ENCODE peak calls at places on chromosomes 5 and 9, in eight cellular contexts. E is amniotic stem cell, A is GM23248, Y is cardiac fibroblast, S is EH, D is DMS153, I is mucosa of descending colon, H is ELR. C is an unnamed sample.

GRCh38 chr9:125189011-125189360 is 617 bp downstream of the PPP6C start:
- DNase-seq in E (no peak), A (peak), Y (peak), S (peak), D (no peak), I (no peak), H (peak), C (peak)

GRCh38 chr5:124596595-124597388 is 149.6 kb downstream of the ZNF608 start:
- DNase-seq in E (peak), A (peak), Y (peak), S (peak), D (no peak), I (no peak), H (peak), C (no peak)

GRCh38 chr5:87877495-87877894 is 391.1 kb downstream of the TMEM161B start:
- DNase-seq in E (no peak), A (no peak), Y (no peak), S (no peak), D (no peak), I (no peak), H (no peak), C (no peak)

GRCh38 chr5:53008751-53009150 is 19.6 kb downstream of the ITGA2 start:
- DNase-seq in E (no peak), A (peak), Y (peak), S (peak), D (no peak), I (no peak), H (peak), C (no peak)

GRCh38 chr5:36200513-36200912 is 41.2 kb downstream of the NADK2 start:
- DNase-seq in E (no peak), A (peak), Y (peak), S (peak), D (no peak), I (no peak), H (peak), C (no peak)

GRCh38 chr5:32233696-32234447 is 59.8 kb upstream of the GOLPH3 start:
- DNase-seq in E (peak), A (peak), Y (peak), S (peak), D (no peak), I (peak), H (peak), C (no peak)

GRCh38 chr5:107474724-107475489 is 195.8 kb downstream of the EFNA5 start:
- DNase-seq in E (no peak), A (no peak), Y (peak), S (no peak), D (no peak), I (no peak), H (peak), C (no peak)

GRCh38 chr9:84271004-84271886 is 69.3 kb downstream of the SLC28A3 start:
- DNase-seq in E (peak), A (peak), Y (peak), S (peak), D (peak), I (peak), H (peak), C (no peak)

GRCh38 chr5:160493806-160494317 is 72.2 kb downstream of the PTTG1 start:
- DNase-seq in E (no peak), A (peak), Y (no peak), S (no peak), D (no peak), I (no peak), H (no peak), C (no peak)

GRCh38 chr5:76820491-76820890 is 1.7 kb downstream of the F2RL1 start:
- DNase-seq in E (no peak), A (no peak), Y (peak), S (no peak), D (no peak), I (no peak), H (no peak), C (no peak)

GRCh38 chr5:136090319-136090718 is 42.3 kb upstream of the SMAD5 start:
- DNase-seq in E (no peak), A (no peak), Y (no peak), S (no peak), D (no peak), I (peak), H (no peak), C (no peak)

GRCh38 chr9:134442486-134443168 is 116.4 kb downstream of the RXRA start:
- DNase-seq in E (no peak), A (peak), Y (peak), S (peak), D (no peak), I (no peak), H (peak), C (peak)

GRCh38 chr5:172958268-172959046 is 767 bp upstream of the RPL26L1 start:
- DNase-seq in E (no peak), A (peak), Y (peak), S (peak), D (no peak), I (peak), H (peak), C (peak)

GRCh38 chr5:174801798-174802197 is 77.4 kb downstream of the MSX2 start:
- DNase-seq in E (no peak), A (peak), Y (no peak), S (peak), D (no peak), I (no peak), H (no peak), C (no peak)

GRCh38 chr5:129716235-129717030 is 31.5 kb upstream of the MINAR2 start:
- DNase-seq in E (no peak), A (no peak), Y (no peak), S (no peak), D (no peak), I (no peak), H (no peak), C (no peak)

GRCh38 chr9:135209136-135209535 is 121.7 kb downstream of the OLFM1 start:
- DNase-seq in E (no peak), A (no peak), Y (no peak), S (no peak), D (no peak), I (no peak), H (no peak), C (no peak)

GRCh38 chr5:142845402-142845901 is 75.3 kb downstream of the ARHGAP26 start:
- DNase-seq in E (no peak), A (no peak), Y (no peak), S (no peak), D (peak), I (peak), H (no peak), C (peak)

GRCh38 chr5:147190236-147190815 is 44.5 kb upstream of the STK32A start:
- DNase-seq in E (no peak), A (peak), Y (peak), S (peak), D (no peak), I (no peak), H (no peak), C (no peak)

GRCh38 chr9:8251566-8251965 is 452.0 kb upstream of the DMAC1 start:
- DNase-seq in E (no peak), A (no peak), Y (no peak), S (no peak), D (no peak), I (no peak), H (no peak), C (no peak)

GRCh38 chr9:14961372-14962068 is 51.3 kb upstream of the FREM1 start:
- DNase-seq in E (no peak), A (no peak), Y (no peak), S (no peak), D (no peak), I (peak), H (no peak), C (no peak)

GRCh38 chr5:57028166-57028565 is 76.2 kb upstream of the MIER3 start:
- DNase-seq in E (no peak), A (no peak), Y (no peak), S (no peak), D (peak), I (no peak), H (no peak), C (no peak)

GRCh38 chr5:57172466-57172961 is 1.3 kb upstream of the GPBP1 start:
- DNase-seq in E (no peak), A (peak), Y (peak), S (peak), D (no peak), I (peak), H (peak), C (no peak)

GRCh38 chr5:377326-377981 is 55.9 kb downstream of the AHRR start:
- DNase-seq in E (no peak), A (no peak), Y (no peak), S (no peak), D (no peak), I (peak), H (no peak), C (no peak)

GRCh38 chr5:137751869-137752491 is 2.2 kb downstream of the HNRNPA0 start:
- DNase-seq in E (peak), A (peak), Y (peak), S (peak), D (no peak), I (peak), H (peak), C (peak)

GRCh38 chr9:121184463-121184862 is 17.2 kb downstream of the RAB14 start:
- DNase-seq in E (no peak), A (no peak), Y (no peak), S (no peak), D (no peak), I (no peak), H (no peak), C (no peak)

GRCh38 chr9:81595887-81596558 is 93.3 kb downstream of the TLE1 start:
- DNase-seq in E (no peak), A (no peak), Y (peak), S (no peak), D (peak), I (no peak), H (no peak), C (peak)

GRCh38 chr5:1801061-1801953 is at the start of gene NDUFS6:
- DNase-seq in E (no peak), A (peak), Y (peak), S (peak), D (peak), I (peak), H (peak), C (peak)

GRCh38 chr9:89461302-89461701 is 36.6 kb downstream of the SEMA4D start:
- DNase-seq in E (no peak), A (peak), Y (peak), S (peak), D (no peak), I (no peak), H (peak), C (no peak)

GRCh38 chr9:125829743-125830142 is 82.6 kb downstream of the PBX3 start:
- DNase-seq in E (no peak), A (peak), Y (peak), S (no peak), D (no peak), I (peak), H (no peak), C (no peak)

GRCh38 chr5:40734986-40735385 is 20.8 kb downstream of the TTC33 start:
- DNase-seq in E (no peak), A (peak), Y (peak), S (peak), D (no peak), I (no peak), H (peak), C (no peak)

GRCh38 chr9:129648764-129649115 is 6.8 kb upstream of the ASB6 start:
- DNase-seq in E (no peak), A (no peak), Y (no peak), S (no peak), D (no peak), I (no peak), H (no peak), C (no peak)

GRCh38 chr5:912356-913091 is 19.8 kb downstream of the TRIP13 start:
- DNase-seq in E (no peak), A (peak), Y (peak), S (peak), D (peak), I (no peak), H (peak), C (no peak)

GRCh38 chr9:34382879-34383278 is 6.2 kb upstream of the MYORG start:
- DNase-seq in E (no peak), A (no peak), Y (no peak), S (no peak), D (no peak), I (no peak), H (no peak), C (no peak)

GRCh38 chr9:98848450-98849149 is 41.1 kb downstream of the GALNT12 start:
- DNase-seq in E (peak), A (peak), Y (peak), S (peak), D (peak), I (peak), H (peak), C (peak)

GRCh38 chr5:115770466-115770865 is 46.0 kb downstream of the CDO1 start:
- DNase-seq in E (no peak), A (peak), Y (no peak), S (peak), D (no peak), I (peak), H (peak), C (no peak)

GRCh38 chr5:180668835-180669596 is 19.6 kb upstream of the FLT4 start:
- DNase-seq in E (no peak), A (no peak), Y (no peak), S (no peak), D (peak), I (no peak), H (no peak), C (peak)

GRCh38 chr5:54722846-54723433 is 205.4 kb downstream of the SNX18 start:
- DNase-seq in E (no peak), A (peak), Y (peak), S (peak), D (no peak), I (no peak), H (peak), C (no peak)

GRCh38 chr9:73173526-73174411 is 22.1 kb downstream of the ANXA1 start:
- DNase-seq in E (no peak), A (peak), Y (no peak), S (no peak), D (no peak), I (no peak), H (no peak), C (no peak)

GRCh38 chr5:172097356-172097755 is 90.7 kb downstream of the STK10 start:
- DNase-seq in E (no peak), A (no peak), Y (no peak), S (peak), D (no peak), I (no peak), H (no peak), C (no peak)

C was measured in NCI-H345.